ENCODE peak calls at places on chromosomes 2 and 18, in five cellular contexts. N, C, O, F and E are unnamed samples.

GRCh38 chr2:72744049-72744448 is 81.8 kb downstream of the EXOC6B start:
- DNase-seq in N (no peak), C (no peak), O (peak; percentile 14), F (no peak), E (no peak)

GRCh38 chr2:31812051-31812798 is 198.6 kb downstream of the MEMO1 start:
- DNase-seq in N (peak; percentile 20), C (peak; percentile 12), O (no peak), F (no peak), E (peak; percentile 63)

GRCh38 chr2:21372654-21373053 is 248.9 kb downstream of the TDRD15 start:
- DNase-seq in N (no peak), C (no peak), O (no peak), F (peak; percentile 10), E (no peak)

GRCh38 chr2:217756375-217757107 is 246.3 kb downstream of the TNS1 start:
- DNase-seq in N (peak; percentile 76), C (peak; percentile 23), O (no peak), F (no peak), E (peak; percentile 74)

GRCh38 chr2:43086451-43087221 is 139.8 kb downstream of the ZFP36L2 start:
- DNase-seq in N (no peak), C (peak; percentile 92), O (peak; percentile 98), F (no peak), E (no peak)

GRCh38 chr2:232276084-232276738 is 102.3 kb upstream of the ALPP start:
- DNase-seq in N (no peak), C (no peak), O (no peak), F (peak; percentile 19), E (no peak)

GRCh38 chr2:232871835-232872736 is 2.0 kb downstream of the SNORC start:
- DNase-seq in N (no peak), C (no peak), O (no peak), F (no peak), E (no peak)

GRCh38 chr2:45256173-45256866 is 247.1 kb upstream of the SIX2 start:
- DNase-seq in N (no peak), C (no peak), O (no peak), F (no peak), E (no peak)

GRCh38 chr2:119008108-119008507 is 66.1 kb downstream of the MARCO start:
- DNase-seq in N (no peak), C (no peak), O (no peak), F (no peak), E (no peak)

GRCh38 chr2:111135910-111136297 is 15.2 kb downstream of the BCL2L11 start:
- DNase-seq in N (no peak), C (no peak), O (peak; percentile 11), F (no peak), E (no peak)

GRCh38 chr2:9266711-9267110 is 60.1 kb downstream of the ASAP2 start:
- DNase-seq in N (no peak), C (no peak), O (no peak), F (no peak), E (no peak)

GRCh38 chr2:84297155-84297554 is 161.9 kb downstream of the SUCLG1 start:
- DNase-seq in N (no peak), C (peak; percentile 92), O (no peak), F (no peak), E (no peak)

GRCh38 chr2:104033399-104033798 is 820.5 kb upstream of the POU3F3 start:
- DNase-seq in N (no peak), C (peak; percentile 3), O (no peak), F (no peak), E (peak; percentile 2)

GRCh38 chr18:24506175-24506574 is 45.7 kb downstream of the HRH4 start:
- DNase-seq in N (no peak), C (no peak), O (no peak), F (no peak), E (no peak)

GRCh38 chr18:34801769-34802168 is 91.7 kb downstream of the DTNA start:
- DNase-seq in N (no peak), C (peak; percentile 3), O (no peak), F (no peak), E (no peak)

GRCh38 chr2:30164131-30164925 is 17.5 kb downstream of the YPEL5 start:
- DNase-seq in N (no peak), C (no peak), O (no peak), F (no peak), E (no peak)

GRCh38 chr2:165251361-165251760 is 12.1 kb downstream of the SCN2A start:
- DNase-seq in N (no peak), C (no peak), O (no peak), F (no peak), E (no peak)

GRCh38 chr2:12816379-12817306 is 99.9 kb downstream of the TRIB2 start:
- DNase-seq in N (peak; percentile 22), C (peak; percentile 71), O (no peak), F (no peak), E (no peak)

GRCh38 chr18:51121597-51121857 is 76.0 kb downstream of the MEX3C start:
- DNase-seq in N (no peak), C (no peak), O (no peak), F (no peak), E (no peak)

GRCh38 chr2:196468394-196468793 is 171.1 kb upstream of the CCDC150 start:
- DNase-seq in N (no peak), C (no peak), O (no peak), F (no peak), E (no peak)

GRCh38 chr2:111903930-111904439 is 5.6 kb downstream of the MERTK start:
- DNase-seq in N (no peak), C (no peak), O (no peak), F (no peak), E (no peak)

GRCh38 chr2:33606622-33607021 is 7.5 kb upstream of the FAM98A start:
- DNase-seq in N (no peak), C (no peak), O (no peak), F (no peak), E (no peak)

GRCh38 chr2:20224191-20224715 is 677 bp downstream of the SDC1 start:
- DNase-seq in N (no peak), C (no peak), O (no peak), F (peak; percentile 55), E (peak; percentile 34)

GRCh38 chr2:197575987-197576386 is 60.1 kb downstream of the MOB4 start:
- DNase-seq in N (no peak), C (no peak), O (no peak), F (no peak), E (no peak)

GRCh38 chr2:208208335-208209085 is 18.7 kb upstream of the C2orf80 start:
- DNase-seq in N (no peak), C (no peak), O (no peak), F (no peak), E (no peak)

GRCh38 chr2:156021326-156022040 is 311.0 kb downstream of the NR4A2 start:
- DNase-seq in N (no peak), C (peak; percentile 36), O (no peak), F (no peak), E (no peak)

GRCh38 chr18:31611511-31611910 is 19.8 kb downstream of the TTR start:
- DNase-seq in N (no peak), C (no peak), O (no peak), F (no peak), E (no peak)

GRCh38 chr2:65957454-65957853 is 477.5 kb upstream of the MEIS1 start:
- DNase-seq in N (no peak), C (no peak), O (no peak), F (no peak), E (no peak)

GRCh38 chr2:121565389-121566250 is 34.9 kb downstream of the RNU4ATAC start:
- DNase-seq in N (no peak), C (no peak), O (no peak), F (peak; percentile 76), E (no peak)

GRCh38 chr2:217919781-217920351 is 82.9 kb downstream of the TNS1 start:
- DNase-seq in N (no peak), C (no peak), O (no peak), F (no peak), E (no peak)